ENCODE peak calls at places on chromosome 20, in six cellular contexts. One of them, this sample, is unnamed.

GRCh38 chr20:44532248-44532980 is 10.5 kb upstream of the SERINC3 start:
- DNase-seq in GM20000: peak; percentile 21
- DNase-seq in activated CD4-positive, alpha-beta T cell treated with anti-CD3 and anti-CD28 coated beads, Interleukin-2, amount 10 ng/mL, durations not matched to agents 7 days and 5 days: no peak
- DNase-seq in Ammon's horn: no peak
- DNase-seq in CD4-positive, alpha-beta memory T cell: no peak
- DNase-seq in RWPE1: no peak
- DNase-seq in this sample: no peak

GRCh38 chr20:17761612-17762011 is 61.8 kb downstream of the BANF2 start:
- DNase-seq in GM20000: no peak
- DNase-seq in activated CD4-positive, alpha-beta T cell treated with anti-CD3 and anti-CD28 coated beads, Interleukin-2, amount 10 ng/mL, durations not matched to agents 7 days and 5 days: no peak
- DNase-seq in Ammon's horn: no peak
- DNase-seq in CD4-positive, alpha-beta memory T cell: no peak
- DNase-seq in RWPE1: peak; percentile 30
- DNase-seq in this sample: no peak

GRCh38 chr20:55094353-55094861 is 619.0 kb downstream of the DOK5 start:
- DNase-seq in GM20000: no peak
- DNase-seq in activated CD4-positive, alpha-beta T cell treated with anti-CD3 and anti-CD28 coated beads, Interleukin-2, amount 10 ng/mL, durations not matched to agents 7 days and 5 days: no peak
- DNase-seq in Ammon's horn: no peak
- DNase-seq in CD4-positive, alpha-beta memory T cell: no peak
- DNase-seq in RWPE1: no peak
- DNase-seq in this sample: no peak

GRCh38 chr20:25058051-25058796 is at the start of gene ACSS1:
- DNase-seq in GM20000: peak; percentile 90
- DNase-seq in activated CD4-positive, alpha-beta T cell treated with anti-CD3 and anti-CD28 coated beads, Interleukin-2, amount 10 ng/mL, durations not matched to agents 7 days and 5 days: peak; percentile 85
- DNase-seq in Ammon's horn: peak; percentile 78
- DNase-seq in CD4-positive, alpha-beta memory T cell: peak; percentile 87
- DNase-seq in RWPE1: no peak
- DNase-seq in this sample: peak; percentile 69

GRCh38 chr20:61263084-61263695 is 11.1 kb downstream of the CDH4 start:
- DNase-seq in GM20000: no peak
- DNase-seq in activated CD4-positive, alpha-beta T cell treated with anti-CD3 and anti-CD28 coated beads, Interleukin-2, amount 10 ng/mL, durations not matched to agents 7 days and 5 days: peak; percentile 36
- DNase-seq in Ammon's horn: no peak
- DNase-seq in CD4-positive, alpha-beta memory T cell: no peak
- DNase-seq in RWPE1: no peak
- DNase-seq in this sample: no peak

GRCh38 chr20:50792708-50793574 is 1.9 kb upstream of the BCAS4 start:
- DNase-seq in GM20000: no peak
- DNase-seq in activated CD4-positive, alpha-beta T cell treated with anti-CD3 and anti-CD28 coated beads, Interleukin-2, amount 10 ng/mL, durations not matched to agents 7 days and 5 days: no peak
- DNase-seq in Ammon's horn: no peak
- DNase-seq in CD4-positive, alpha-beta memory T cell: no peak
- DNase-seq in RWPE1: no peak
- DNase-seq in this sample: no peak

GRCh38 chr20:48841196-48841860 is 13.5 kb upstream of the PREX1 start:
- DNase-seq in GM20000: no peak
- DNase-seq in activated CD4-positive, alpha-beta T cell treated with anti-CD3 and anti-CD28 coated beads, Interleukin-2, amount 10 ng/mL, durations not matched to agents 7 days and 5 days: no peak
- DNase-seq in Ammon's horn: no peak
- DNase-seq in CD4-positive, alpha-beta memory T cell: no peak
- DNase-seq in RWPE1: no peak
- DNase-seq in this sample: no peak

GRCh38 chr20:63062188-63063140 is 55.7 kb upstream of the BHLHE23 start:
- DNase-seq in GM20000: no peak
- DNase-seq in activated CD4-positive, alpha-beta T cell treated with anti-CD3 and anti-CD28 coated beads, Interleukin-2, amount 10 ng/mL, durations not matched to agents 7 days and 5 days: no peak
- DNase-seq in Ammon's horn: no peak
- DNase-seq in CD4-positive, alpha-beta memory T cell: no peak
- DNase-seq in RWPE1: no peak
- DNase-seq in this sample: no peak

GRCh38 chr20:47262365-47263013 is 94.0 kb downstream of the ZMYND8 start:
- DNase-seq in GM20000: peak; percentile 69
- DNase-seq in activated CD4-positive, alpha-beta T cell treated with anti-CD3 and anti-CD28 coated beads, Interleukin-2, amount 10 ng/mL, durations not matched to agents 7 days and 5 days: no peak
- DNase-seq in Ammon's horn: no peak
- DNase-seq in CD4-positive, alpha-beta memory T cell: no peak
- DNase-seq in RWPE1: no peak
- DNase-seq in this sample: no peak

GRCh38 chr20:3710703-3711417 is 1.5 kb downstream of the SIGLEC1 start:
- DNase-seq in GM20000: peak; percentile 88
- DNase-seq in activated CD4-positive, alpha-beta T cell treated with anti-CD3 and anti-CD28 coated beads, Interleukin-2, amount 10 ng/mL, durations not matched to agents 7 days and 5 days: peak; percentile 72
- DNase-seq in Ammon's horn: peak; percentile 65
- DNase-seq in CD4-positive, alpha-beta memory T cell: peak; percentile 55
- DNase-seq in RWPE1: peak; percentile 80
- DNase-seq in this sample: peak; percentile 26

GRCh38 chr20:33896509-33896908 is 85.4 kb downstream of the CHMP4B start:
- DNase-seq in GM20000: no peak
- DNase-seq in activated CD4-positive, alpha-beta T cell treated with anti-CD3 and anti-CD28 coated beads, Interleukin-2, amount 10 ng/mL, durations not matched to agents 7 days and 5 days: no peak
- DNase-seq in Ammon's horn: no peak
- DNase-seq in CD4-positive, alpha-beta memory T cell: no peak
- DNase-seq in RWPE1: no peak
- DNase-seq in this sample: no peak

GRCh38 chr20:13054011-13054410 is 45.2 kb downstream of the SPTLC3 start:
- DNase-seq in GM20000: no peak
- DNase-seq in activated CD4-positive, alpha-beta T cell treated with anti-CD3 and anti-CD28 coated beads, Interleukin-2, amount 10 ng/mL, durations not matched to agents 7 days and 5 days: no peak
- DNase-seq in Ammon's horn: no peak
- DNase-seq in CD4-positive, alpha-beta memory T cell: no peak
- DNase-seq in RWPE1: no peak
- DNase-seq in this sample: no peak

GRCh38 chr20:61923371-61924166 is 142.1 kb downstream of the TAF4 start:
- DNase-seq in GM20000: no peak
- DNase-seq in activated CD4-positive, alpha-beta T cell treated with anti-CD3 and anti-CD28 coated beads, Interleukin-2, amount 10 ng/mL, durations not matched to agents 7 days and 5 days: no peak
- DNase-seq in Ammon's horn: no peak
- DNase-seq in CD4-positive, alpha-beta memory T cell: no peak
- DNase-seq in RWPE1: no peak
- DNase-seq in this sample: no peak

GRCh38 chr20:6767536-6768227 is at the start of gene BMP2:
- DNase-seq in GM20000: peak; percentile 86
- DNase-seq in activated CD4-positive, alpha-beta T cell treated with anti-CD3 and anti-CD28 coated beads, Interleukin-2, amount 10 ng/mL, durations not matched to agents 7 days and 5 days: no peak
- DNase-seq in Ammon's horn: peak; percentile 52
- DNase-seq in CD4-positive, alpha-beta memory T cell: no peak
- DNase-seq in RWPE1: peak; percentile 52
- DNase-seq in this sample: no peak

GRCh38 chr20:38158701-38159325 is 6.3 kb downstream of the TGM2 start:
- DNase-seq in GM20000: no peak
- DNase-seq in activated CD4-positive, alpha-beta T cell treated with anti-CD3 and anti-CD28 coated beads, Interleukin-2, amount 10 ng/mL, durations not matched to agents 7 days and 5 days: no peak
- DNase-seq in Ammon's horn: no peak
- DNase-seq in CD4-positive, alpha-beta memory T cell: no peak
- DNase-seq in RWPE1: no peak
- DNase-seq in this sample: no peak

GRCh38 chr20:46354920-46355654 is 46.8 kb upstream of the CDH22 start:
- DNase-seq in GM20000: no peak
- DNase-seq in activated CD4-positive, alpha-beta T cell treated with anti-CD3 and anti-CD28 coated beads, Interleukin-2, amount 10 ng/mL, durations not matched to agents 7 days and 5 days: no peak
- DNase-seq in Ammon's horn: no peak
- DNase-seq in CD4-positive, alpha-beta memory T cell: no peak
- DNase-seq in RWPE1: no peak
- DNase-seq in this sample: no peak

GRCh38 chr20:9838378-9839295 is at the start of gene PAK5:
- DNase-seq in GM20000: no peak
- DNase-seq in activated CD4-positive, alpha-beta T cell treated with anti-CD3 and anti-CD28 coated beads, Interleukin-2, amount 10 ng/mL, durations not matched to agents 7 days and 5 days: no peak
- DNase-seq in Ammon's horn: peak; percentile 85
- DNase-seq in CD4-positive, alpha-beta memory T cell: no peak
- DNase-seq in RWPE1: no peak
- DNase-seq in this sample: no peak

GRCh38 chr20:37530696-37531095 is 3.0 kb upstream of the BLCAP start:
- DNase-seq in GM20000: no peak
- DNase-seq in activated CD4-positive, alpha-beta T cell treated with anti-CD3 and anti-CD28 coated beads, Interleukin-2, amount 10 ng/mL, durations not matched to agents 7 days and 5 days: no peak
- DNase-seq in Ammon's horn: no peak
- DNase-seq in CD4-positive, alpha-beta memory T cell: no peak
- DNase-seq in RWPE1: no peak
- DNase-seq in this sample: no peak

GRCh38 chr20:49821850-49822249 is 9.2 kb downstream of the SLC9A8 start:
- DNase-seq in GM20000: no peak
- DNase-seq in activated CD4-positive, alpha-beta T cell treated with anti-CD3 and anti-CD28 coated beads, Interleukin-2, amount 10 ng/mL, durations not matched to agents 7 days and 5 days: no peak
- DNase-seq in Ammon's horn: peak; percentile 35
- DNase-seq in CD4-positive, alpha-beta memory T cell: no peak
- DNase-seq in RWPE1: no peak
- DNase-seq in this sample: no peak

GRCh38 chr20:63697868-63698545 is 1.6 kb downstream of the TNFRSF6B start:
- DNase-seq in GM20000: no peak
- DNase-seq in activated CD4-positive, alpha-beta T cell treated with anti-CD3 and anti-CD28 coated beads, Interleukin-2, amount 10 ng/mL, durations not matched to agents 7 days and 5 days: no peak
- DNase-seq in Ammon's horn: no peak
- DNase-seq in CD4-positive, alpha-beta memory T cell: no peak
- DNase-seq in RWPE1: no peak
- DNase-seq in this sample: no peak

GRCh38 chr20:772806-773205 is 4.5 kb upstream of the SLC52A3 start:
- DNase-seq in GM20000: no peak
- DNase-seq in activated CD4-positive, alpha-beta T cell treated with anti-CD3 and anti-CD28 coated beads, Interleukin-2, amount 10 ng/mL, durations not matched to agents 7 days and 5 days: no peak
- DNase-seq in Ammon's horn: no peak
- DNase-seq in CD4-positive, alpha-beta memory T cell: no peak
- DNase-seq in RWPE1: no peak
- DNase-seq in this sample: no peak